ENCODE peak calls at places on chromosomes 5 and 9, in six cellular contexts. C, E, I, K, X and A are unnamed samples. For H3K4me1, the result is how much of the 10 kb centered on the place peaks cover.

GRCh38 chr5:115888027-115888426 is 46.3 kb downstream of the AP3S1 start:
- DNase-seq in C (no peak), E (peak), I (no peak), K (no peak), X (no peak), A (no peak)

GRCh38 chr5:144484124-144484897 is 313.6 kb downstream of the KCTD16 start:
- DNase-seq in C (peak), E (peak), I (no peak), K (no peak), X (no peak), A (no peak)

GRCh38 chr5:150992705-150993104 is 27.7 kb upstream of the GPX3 start:
- DNase-seq in C (no peak), E (no peak), I (no peak), K (no peak), X (no peak), A (no peak)

GRCh38 chr5:55418994-55419991 is 111.5 kb downstream of the MTREX start:
- DNase-seq in C (no peak), E (peak), I (no peak), K (no peak), X (no peak), A (no peak)

GRCh38 chr5:151549713-151550112 is 41.4 kb downstream of the FAT2 start:
- DNase-seq in C (no peak), E (no peak), I (no peak), K (no peak), X (no peak), A (no peak)

GRCh38 chr9:40909821-40910220 is 218.7 kb downstream of the FOXD4L6 start:
- DNase-seq in C (no peak), E (no peak), I (no peak), K (no peak), X (no peak), A (no peak)

GRCh38 chr9:84304166-84304565 is 36.4 kb downstream of the SLC28A3 start:
- DNase-seq in C (no peak), E (no peak), I (no peak), K (no peak), X (no peak), A (no peak)

GRCh38 chr5:56211298-56211865 is 21.7 kb downstream of the ANKRD55 start:
- DNase-seq in C (peak), E (peak), I (peak), K (no peak), X (no peak), A (no peak)

GRCh38 chr9:106893088-106893487 is 30.1 kb downstream of the ZNF462 start:
- DNase-seq in C (peak), E (peak), I (no peak), K (no peak), X (no peak), A (no peak)

GRCh38 chr9:91346644-91347043 is 15.1 kb downstream of the AUH start:
- DNase-seq in C (peak), E (peak), I (no peak), K (no peak), X (no peak), A (no peak)

GRCh38 chr5:127858116-127858784 is 155.1 kb downstream of the CCDC192 start:
- DNase-seq in C (no peak), E (no peak), I (no peak), K (no peak), X (no peak), A (no peak)

GRCh38 chr9:69324549-69325401 is at the start of gene ENTREP1:
- DNase-seq in C (peak), E (peak), I (peak), K (peak), X (peak), A (peak)

GRCh38 chr9:37994639-37995347 is 74.2 kb downstream of the SHB start:
- DNase-seq in C (no peak), E (peak), I (peak), K (peak), X (no peak), A (peak)

GRCh38 chr5:157076558-157076957 is 17.6 kb upstream of the HAVCR1 start:
- DNase-seq in C (no peak), E (peak), I (no peak), K (no peak), X (no peak), A (no peak)

GRCh38 chr5:35598707-35599370 is 18.8 kb upstream of the SPEF2 start:
- DNase-seq in C (no peak), E (no peak), I (peak), K (no peak), X (peak), A (peak)

GRCh38 chr5:110735545-110735944 is 3.3 kb upstream of the SLC25A46 start:
- DNase-seq in C (no peak), E (no peak), I (no peak), K (no peak), X (no peak), A (no peak)

GRCh38 chr5:3659907-3660306 is 64.3 kb downstream of the IRX1 start:
- DNase-seq in C (peak), E (peak), I (no peak), K (no peak), X (no peak), A (no peak)

GRCh38 chr5:123438244-123438643 is 15.0 kb upstream of the CEP120 start:
- DNase-seq in C (no peak), E (no peak), I (no peak), K (no peak), X (no peak), A (no peak)

GRCh38 chr9:137202966-137203365 is 2.4 kb upstream of the TPRN start:
- DNase-seq in C (no peak), E (no peak), I (no peak), K (no peak), X (no peak), A (no peak)
- H3K4me1 ChIP-seq in C (half or more), E (under half), I (half or more), K (half or more), X (under half), A (half or more)

GRCh38 chr5:39624268-39624886 is 199.6 kb upstream of the DAB2 start:
- DNase-seq in C (peak), E (peak), I (peak), K (no peak), X (no peak), A (peak)
- H3K4me1 ChIP-seq in C (under half), E (under half), I (under half), K (under half), X (under half), A (under half)

DNA sequence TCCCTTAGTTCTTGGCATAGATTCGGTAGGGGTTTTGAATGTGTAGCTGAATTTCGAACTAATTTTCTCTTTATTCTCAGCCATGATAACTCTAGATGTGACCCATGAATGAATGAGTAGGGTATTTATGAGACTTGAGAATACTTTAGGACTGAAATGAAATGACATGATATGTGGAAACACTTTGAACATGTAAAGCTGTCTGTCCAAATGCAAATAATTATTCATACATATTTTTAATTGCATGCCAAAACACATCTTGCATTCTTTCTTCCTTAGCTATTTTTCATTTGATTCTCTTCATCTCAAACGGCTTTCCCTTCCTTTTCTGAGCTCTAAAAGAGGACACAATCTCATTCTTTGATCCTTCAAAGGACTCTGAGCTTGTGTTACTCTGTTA is 3.4 kb downstream of the NNT start:
- DNase-seq in C (no peak), E (no peak), I (no peak), K (no peak), X (no peak), A (no peak)
- H3K4me1 ChIP-seq in C (under half), E (under half), I (under half), K (under half), X (under half), A (under half)

DNA sequence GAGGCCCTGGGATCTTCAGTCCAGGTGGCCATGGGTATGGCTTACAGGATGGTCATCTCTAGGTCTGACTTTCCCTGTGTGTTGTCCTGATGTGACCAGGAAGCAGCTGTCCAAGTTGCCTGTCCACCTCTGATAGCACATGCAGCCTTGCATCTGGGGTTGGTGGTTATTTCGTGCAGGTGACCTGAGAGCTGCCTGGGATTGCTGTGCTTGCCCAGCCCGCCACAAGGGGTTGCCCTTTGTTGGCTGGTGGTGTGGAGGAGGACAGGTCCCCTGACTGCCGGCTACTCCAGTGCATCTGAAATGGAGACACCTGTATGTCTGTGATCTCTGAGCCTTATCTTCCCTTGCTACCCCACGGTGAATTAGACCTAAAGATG is 212.6 kb downstream of the ARHGAP26 start:
- DNase-seq in C (no peak), E (no peak), I (no peak), K (no peak), X (peak), A (no peak)
- H3K4me1 ChIP-seq in C (half or more), E (under half), I (under half), K (half or more), X (under half), A (under half)